ENCODE peak calls at places on chromosomes 13 and 19, in five cellular contexts. T, R, E, I and A are unnamed samples.

GRCh38 chr19:36672368-36672767 is 5.7 kb upstream of the ZNF461 start:
- DNase-seq in T (no peak), R (no peak), E (no peak), I (no peak), A (no peak)

GRCh38 chr19:36605101-36605838 is at the start of gene ZNF382:
- DNase-seq in T (no peak), R (peak), E (no peak), I (peak), A (peak)

GRCh38 chr13:71913717-71914116 is 46.7 kb upstream of the DACH1 start:
- DNase-seq in T (no peak), R (no peak), E (no peak), I (no peak), A (no peak)

GRCh38 chr19:42175952-42176648 is 41.4 kb downstream of the DEDD2 start:
- DNase-seq in T (no peak), R (no peak), E (peak), I (no peak), A (no peak)

GRCh38 chr19:33297401-33298145 is 4.8 kb downstream of the CEBPA start:
- DNase-seq in T (no peak), R (peak), E (no peak), I (peak), A (no peak)

GRCh38 chr13:23550164-23550563 is 20.0 kb upstream of the TNFRSF19 start:
- DNase-seq in T (no peak), R (no peak), E (no peak), I (no peak), A (no peak)

GRCh38 chr19:42313096-42313839 is at the start of gene TMEM145:
- DNase-seq in T (no peak), R (no peak), E (peak), I (no peak), A (no peak)

GRCh38 chr13:108288741-108289140 is 19.2 kb downstream of the TNFSF13B start:
- DNase-seq in T (no peak), R (no peak), E (no peak), I (no peak), A (no peak)

GRCh38 chr13:35954207-35954560 is 177.0 kb downstream of the DCLK1 start:
- DNase-seq in T (no peak), R (no peak), E (no peak), I (no peak), A (no peak)

GRCh38 chr13:105019073-105019472 is 1516.4 kb downstream of the EFNB2 start:
- DNase-seq in T (no peak), R (no peak), E (no peak), I (no peak), A (no peak)

GRCh38 chr19:30873691-30874090 is 475.5 kb downstream of the TSHZ3 start:
- DNase-seq in T (no peak), R (no peak), E (no peak), I (no peak), A (no peak)

GRCh38 chr13:37889102-37889501 is 19.5 kb upstream of the TRPC4 start:
- DNase-seq in T (no peak), R (no peak), E (no peak), I (no peak), A (no peak)

GRCh38 chr13:49436890-49437289 is 7.0 kb downstream of the CAB39L start:
- DNase-seq in T (peak), R (peak), E (peak), I (no peak), A (no peak)

GRCh38 chr19:17049711-17050280 is 23.2 kb upstream of the CPAMD8 start:
- DNase-seq in T (no peak), R (no peak), E (peak), I (peak), A (no peak)

GRCh38 chr13:78194904-78195639 is 276.4 kb upstream of the EDNRB start:
- DNase-seq in T (no peak), R (no peak), E (no peak), I (no peak), A (no peak)

GRCh38 chr19:14577885-14578427 is 4.9 kb upstream of the CLEC17A start:
- DNase-seq in T (no peak), R (no peak), E (no peak), I (no peak), A (no peak)

GRCh38 chr19:33401683-33402420 is 28.3 kb downstream of the CEBPG start:
- DNase-seq in T (peak), R (peak), E (no peak), I (no peak), A (no peak)

GRCh38 chr13:35292329-35292728 is 184.2 kb downstream of the MAB21L1 start:
- DNase-seq in T (no peak), R (no peak), E (no peak), I (no peak), A (no peak)

GRCh38 chr19:29517412-29517811 is 8.4 kb upstream of the VSTM2B start:
- DNase-seq in T (no peak), R (peak), E (no peak), I (no peak), A (no peak)

GRCh38 chr13:67549331-67549730 is 319.2 kb upstream of the PCDH9 start:
- DNase-seq in T (no peak), R (no peak), E (peak), I (no peak), A (no peak)

GRCh38 chr13:21583496-21583895 is 20.5 kb downstream of the MICU2 start:
- DNase-seq in T (no peak), R (no peak), E (no peak), I (no peak), A (no peak)

GRCh38 chr19:3649888-3650287 is 23.3 kb upstream of the CACTIN start:
- DNase-seq in T (no peak), R (no peak), E (no peak), I (no peak), A (no peak)

GRCh38 chr19:7852851-7853759 is 21.1 kb downstream of the PRR36 start:
- DNase-seq in T (no peak), R (no peak), E (peak), I (peak), A (no peak)

GRCh38 chr19:58356971-58357797 is 3.9 kb upstream of the A1BG start:
- DNase-seq in T (no peak), R (no peak), E (no peak), I (no peak), A (no peak)

GRCh38 chr19:33863436-33863835 is 66.8 kb downstream of the KCTD15 start:
- DNase-seq in T (no peak), R (no peak), E (no peak), I (no peak), A (peak)

GRCh38 chr19:3899531-3900294 is 19.2 kb downstream of the ATCAY start:
- DNase-seq in T (no peak), R (peak), E (no peak), I (no peak), A (no peak)

GRCh38 chr19:17877696-17878095 is 6.0 kb downstream of the SLC5A5 start:
- DNase-seq in T (no peak), R (no peak), E (no peak), I (no peak), A (no peak)

GRCh38 chr13:94090773-94091172 is 388.7 kb downstream of the DCT start:
- DNase-seq in T (no peak), R (no peak), E (no peak), I (no peak), A (no peak)

GRCh38 chr13:27985600-27985999 is 2.9 kb downstream of the URAD start:
- DNase-seq in T (no peak), R (no peak), E (no peak), I (no peak), A (no peak)

GRCh38 chr19:40811478-40812341 is 12.7 kb downstream of the EGLN2 start:
- DNase-seq in T (no peak), R (no peak), E (no peak), I (no peak), A (no peak)

GRCh38 chr19:7618771-7619510 is 10.4 kb downstream of the XAB2 start:
- DNase-seq in T (no peak), R (no peak), E (no peak), I (peak), A (no peak)

GRCh38 chr13:110138009-110138699 is 168.8 kb downstream of the COL4A1 start:
- DNase-seq in T (no peak), R (peak), E (peak), I (peak), A (peak)

GRCh38 chr19:50664204-50664603 is 15.0 kb downstream of the C19orf81 start:
- DNase-seq in T (no peak), R (no peak), E (no peak), I (no peak), A (no peak)

GRCh38 chr19:50663280-50663790 is 14.1 kb downstream of the C19orf81 start:
- DNase-seq in T (no peak), R (no peak), E (peak), I (no peak), A (no peak)

GRCh38 chr19:50661087-50661486 is 11.8 kb downstream of the C19orf81 start:
- DNase-seq in T (no peak), R (no peak), E (no peak), I (no peak), A (no peak)

GRCh38 chr19:50661675-50662441 is 12.6 kb downstream of the C19orf81 start:
- DNase-seq in T (no peak), R (no peak), E (no peak), I (no peak), A (no peak)

GRCh38 chr19:50662442-50663279 is 13.4 kb downstream of the C19orf81 start:
- DNase-seq in T (no peak), R (no peak), E (no peak), I (no peak), A (no peak)
- TF ChIP-seq EP300 in T (no peak), R (no peak), E (no peak), I (no peak), A (no peak)

DNA sequence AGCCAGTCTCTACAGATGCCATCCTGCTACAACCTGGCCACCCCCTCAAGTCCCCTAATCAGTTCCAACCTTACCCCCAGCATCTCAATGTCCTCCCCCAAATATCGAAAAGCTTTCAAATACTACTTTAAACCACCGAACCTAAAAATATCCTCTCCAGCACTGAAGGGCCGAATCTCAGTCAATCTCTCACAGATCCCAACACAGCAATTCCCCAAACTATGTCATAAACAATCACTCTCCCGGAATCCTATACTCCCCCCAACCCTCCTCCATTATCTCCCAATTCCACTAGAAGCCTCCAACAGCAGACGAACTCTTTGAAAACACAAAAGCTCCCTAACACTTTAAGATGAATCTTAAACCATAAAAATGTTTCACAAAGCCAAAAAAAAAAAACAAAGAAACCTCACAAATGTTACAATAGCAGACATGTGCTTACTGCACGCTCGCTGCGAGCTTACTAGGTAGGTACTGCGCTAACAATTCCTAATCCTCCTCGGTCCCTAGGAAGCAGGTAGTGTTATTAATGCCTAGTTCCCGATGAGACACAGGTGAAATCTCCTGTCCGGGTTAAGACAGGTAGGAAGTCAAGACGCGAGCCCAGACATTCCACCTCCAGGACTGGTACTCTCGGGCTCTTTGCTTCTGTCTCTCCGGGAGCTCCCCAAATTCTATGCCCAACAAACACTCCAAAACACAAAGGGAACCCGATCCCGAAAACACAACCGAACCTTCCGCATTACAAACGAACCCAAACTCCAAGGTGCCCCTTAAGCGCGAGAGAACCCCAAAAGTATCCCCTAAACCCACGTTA is 14.2 kb downstream of the FBXO46 start:
- DNase-seq in T (no peak), R (no peak), E (peak), I (peak), A (no peak)
- TF ChIP-seq CTCF in T (no peak), R (no peak), E (no peak), I (no peak), A (no peak)

GRCh38 chr13:59721889-59722579 is 441.7 kb downstream of the DIAPH3 start:
- DNase-seq in T (no peak), R (no peak), E (no peak), I (no peak), A (no peak)
- TF ChIP-seq EP300 in T (no peak), R (no peak), E (no peak), I (no peak), A (no peak)

DNA sequence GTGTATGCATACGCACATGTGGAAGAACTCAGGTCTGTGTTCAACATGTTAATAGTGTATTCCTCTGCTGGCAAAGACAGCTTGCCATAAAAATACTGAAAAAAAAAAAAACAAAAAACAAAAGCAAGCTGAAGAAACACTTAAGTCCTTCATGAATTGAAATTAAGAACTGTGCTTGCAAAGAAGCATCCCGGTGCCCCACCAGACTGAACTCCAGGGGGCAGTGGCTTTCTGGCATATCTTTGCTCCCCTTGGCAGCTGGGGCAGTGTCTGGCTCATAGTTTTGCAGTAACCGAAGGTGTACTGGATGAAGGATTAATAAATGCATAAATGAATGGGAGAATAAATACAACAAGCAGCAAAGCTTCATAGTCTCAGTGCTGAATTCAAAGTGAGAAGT is 187.6 kb downstream of the LHFPL6 start:
- DNase-seq in T (no peak), R (peak), E (peak), I (peak), A (no peak)
- TF ChIP-seq CTCF in T (peak), R (no peak), E (peak), I (peak), A (peak)

GRCh38 chr19:13022111-13022858 is 27.0 kb downstream of the NFIX start:
- DNase-seq in T (no peak), R (peak), E (no peak), I (no peak), A (no peak)

GRCh38 chr19:13024958-13025653 is 29.8 kb downstream of the NFIX start:
- DNase-seq in T (no peak), R (peak), E (no peak), I (peak), A (no peak)

GRCh38 chr19:13024126-13024957 is 29.1 kb downstream of the NFIX start:
- DNase-seq in T (no peak), R (peak), E (no peak), I (no peak), A (no peak)

GRCh38 chr19:13023666-13024065 is 28.4 kb downstream of the NFIX start:
- DNase-seq in T (no peak), R (no peak), E (no peak), I (no peak), A (no peak)

GRCh38 chr19:13022859-13023636 is 27.8 kb downstream of the NFIX start:
- DNase-seq in T (peak), R (peak), E (no peak), I (peak), A (peak)
- TF ChIP-seq EP300 in T (peak), R (no peak), E (no peak), I (no peak), A (no peak)

GRCh38 chr13:25401958-25402357 is 30.2 kb downstream of the ATP8A2 start:
- DNase-seq in T (no peak), R (no peak), E (no peak), I (no peak), A (no peak)

GRCh38 chr13:25409938-25410337 is 38.2 kb downstream of the ATP8A2 start:
- DNase-seq in T (no peak), R (no peak), E (no peak), I (no peak), A (no peak)

GRCh38 chr13:25406377-25406776 is 34.6 kb downstream of the ATP8A2 start:
- DNase-seq in T (no peak), R (no peak), E (peak), I (no peak), A (no peak)
- TF ChIP-seq CTCF in T (no peak), R (no peak), E (no peak), I (no peak), A (no peak)

DNA sequence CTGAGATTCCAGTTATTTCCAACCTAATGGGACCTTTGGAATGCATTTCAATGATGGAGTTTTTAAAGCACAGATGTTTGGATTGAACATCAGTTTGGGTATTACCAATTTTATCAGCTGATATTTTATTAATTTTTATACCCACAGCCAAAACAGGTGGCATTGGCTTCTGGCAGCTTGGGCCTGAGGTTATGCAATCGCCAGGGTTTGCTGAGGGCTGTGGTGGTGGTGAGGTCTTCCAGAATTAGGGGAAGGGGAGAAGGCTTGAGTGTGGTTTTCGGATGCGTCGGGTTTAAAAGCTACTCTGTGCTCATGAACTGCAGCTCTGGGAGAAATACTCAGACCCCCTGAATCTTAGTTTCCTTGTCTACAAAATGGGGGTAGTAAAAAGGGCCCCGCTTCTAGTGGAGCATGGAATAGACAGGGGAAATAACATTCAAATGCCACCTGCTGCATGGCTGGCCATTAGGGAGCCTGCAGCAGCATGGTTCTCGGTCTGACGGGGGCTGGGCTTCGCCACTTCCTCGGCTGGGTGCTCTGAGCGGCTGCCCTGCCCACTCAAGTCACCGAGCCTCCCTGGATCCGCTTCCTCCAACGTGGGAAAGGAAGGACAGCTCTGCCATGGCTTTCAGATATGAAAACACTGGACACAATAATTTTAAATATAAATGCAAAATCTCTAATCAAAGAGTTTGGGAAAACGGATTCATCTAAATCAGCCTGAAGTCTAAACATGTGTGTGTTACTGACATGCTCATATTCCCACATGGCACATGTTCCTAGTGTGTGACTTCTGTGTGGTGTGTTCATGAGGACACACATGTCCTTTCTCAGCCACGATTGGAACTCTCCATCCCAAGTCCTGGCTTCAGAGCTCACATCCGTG is 35.2 kb downstream of the ADPRHL1 start:
- DNase-seq in T (no peak), R (no peak), E (no peak), I (no peak), A (no peak)
- TF ChIP-seq EP300 in T (no peak), R (no peak), E (no peak), I (no peak), A (no peak)

GRCh38 chr13:51047434-51048165 is 63.5 kb downstream of the C13orf42 start:
- DNase-seq in T (no peak), R (no peak), E (no peak), I (no peak), A (peak)

GRCh38 chr13:51041126-51041525 is 69.9 kb downstream of the C13orf42 start:
- DNase-seq in T (no peak), R (no peak), E (no peak), I (no peak), A (no peak)

GRCh38 chr13:51045450-51045849 is 65.6 kb downstream of the C13orf42 start:
- DNase-seq in T (no peak), R (no peak), E (no peak), I (no peak), A (peak)

GRCh38 chr13:51041710-51042109 is 69.4 kb downstream of the C13orf42 start:
- DNase-seq in T (no peak), R (no peak), E (no peak), I (no peak), A (peak)

GRCh38 chr13:51044023-51044665 is 66.9 kb downstream of the C13orf42 start:
- DNase-seq in T (no peak), R (no peak), E (no peak), I (no peak), A (peak)
- TF ChIP-seq CTCF in T (no peak), R (no peak), E (no peak), I (no peak), A (no peak)

DNA sequence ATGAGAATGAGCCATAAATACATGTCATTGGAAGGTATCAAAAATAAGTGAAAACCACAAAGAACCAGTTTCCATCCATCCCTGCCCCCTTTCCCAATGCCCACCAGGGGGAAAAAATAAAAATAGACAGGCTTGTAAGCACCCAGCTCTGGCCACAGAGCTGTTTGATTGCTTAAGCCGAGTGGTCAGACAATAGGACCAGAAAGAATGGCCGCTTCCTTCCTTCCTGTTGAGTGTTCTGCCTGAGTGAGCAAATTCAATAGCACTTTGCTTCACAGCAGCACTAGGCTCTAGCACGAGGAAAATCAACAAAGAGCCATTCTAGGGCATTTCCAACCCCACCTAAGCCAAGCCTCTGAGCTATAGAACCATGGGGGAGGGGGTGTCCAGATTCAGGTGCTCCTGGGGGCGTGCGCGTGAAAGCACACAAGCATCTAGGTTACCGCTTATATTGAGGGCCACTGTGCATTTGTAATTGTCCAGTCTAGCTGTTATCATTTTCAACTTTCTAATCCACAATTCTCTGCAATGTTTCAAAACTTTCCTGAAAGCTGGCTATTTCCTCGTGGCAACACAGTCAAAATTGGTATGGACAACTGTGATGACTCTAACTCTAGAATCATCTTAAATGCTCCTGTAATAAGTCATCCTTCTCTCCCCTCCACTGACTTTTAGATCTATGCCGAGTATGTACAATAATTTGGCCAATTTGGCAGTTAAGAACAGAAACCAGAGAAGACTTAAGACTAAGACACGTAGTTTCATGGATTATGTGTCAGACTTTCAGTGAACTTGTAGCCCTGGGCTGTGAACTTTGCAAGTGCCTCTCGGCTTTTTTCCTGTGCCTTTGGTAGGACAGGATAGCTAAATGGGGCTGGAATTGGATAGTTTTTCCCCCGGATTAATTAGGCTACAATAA is 64.3 kb downstream of the SPRY2 start:
- DNase-seq in T (no peak), R (no peak), E (no peak), I (peak), A (peak)
- TF ChIP-seq EP300 in T (peak), R (no peak), E (no peak), I (no peak), A (no peak)